ENCODE peak calls at places on chromosomes 11 and 22, in four cellular contexts. Q, L, F and W are unnamed samples. For H3K4me1, the result is how much of the 10 kb centered on the place peaks cover.

GRCh38 chr11:62104816-62105610 is 18.8 kb upstream of the INCENP start:
- DNase-seq in Q (peak), L (no peak), F (no peak), W (peak)

GRCh38 chr11:79244175-79244804 is 196.5 kb downstream of the TENM4 start:
- DNase-seq in Q (peak), L (no peak), F (no peak), W (no peak)

GRCh38 chr11:17992916-17993315 is 19.9 kb downstream of the SERGEF start:
- DNase-seq in Q (no peak), L (no peak), F (no peak), W (no peak)

GRCh38 chr11:35963911-35964310 is 20.0 kb downstream of the LDLRAD3 start:
- DNase-seq in Q (no peak), L (no peak), F (peak), W (no peak)

GRCh38 chr11:22359295-22359694 is 21.1 kb downstream of the SLC17A6 start:
- DNase-seq in Q (no peak), L (no peak), F (no peak), W (no peak)

GRCh38 chr11:23727821-23728220 is 769.0 kb upstream of the LUZP2 start:
- DNase-seq in Q (peak), L (no peak), F (no peak), W (no peak)

GRCh38 chr22:35549338-35549737 is 8.7 kb downstream of the RASD2 start:
- DNase-seq in Q (no peak), L (no peak), F (peak), W (no peak)

GRCh38 chr11:70456921-70457532 is 58.7 kb downstream of the CTTN start:
- DNase-seq in Q (peak), L (no peak), F (no peak), W (no peak)

GRCh38 chr11:19614370-19614936 is 98.2 kb upstream of the NAV2 start:
- DNase-seq in Q (no peak), L (no peak), F (no peak), W (no peak)

GRCh38 chr22:50656122-50657070 is 16.2 kb upstream of the SHANK3 start:
- DNase-seq in Q (peak), L (peak), F (no peak), W (no peak)

GRCh38 chr22:22573047-22573889 is 14.2 kb upstream of the PRAME start:
- DNase-seq in Q (no peak), L (no peak), F (no peak), W (no peak)

GRCh38 chr11:26457660-26458059 is 114.4 kb downstream of the MUC15 start:
- DNase-seq in Q (no peak), L (no peak), F (no peak), W (no peak)

GRCh38 chr22:41641854-41642253 is 20.8 kb downstream of the XRCC6 start:
- DNase-seq in Q (no peak), L (no peak), F (no peak), W (no peak)

GRCh38 chr22:37428649-37429586 is 1.6 kb upstream of the ELFN2 start:
- DNase-seq in Q (peak), L (no peak), F (peak), W (peak)

GRCh38 chr11:11036185-11037161 is 178.6 kb upstream of the ZBED5 start:
- DNase-seq in Q (peak), L (no peak), F (no peak), W (peak)

GRCh38 chr22:27194096-27194748 is 536.8 kb downstream of the MIAT start:
- DNase-seq in Q (no peak), L (no peak), F (no peak), W (no peak)

GRCh38 chr22:27193636-27194035 is 536.2 kb downstream of the MIAT start:
- DNase-seq in Q (no peak), L (no peak), F (no peak), W (no peak)

GRCh38 chr22:27195104-27195503 is 537.7 kb downstream of the MIAT start:
- DNase-seq in Q (no peak), L (no peak), F (peak), W (no peak)

GRCh38 chr22:27192135-27192900 is 534.9 kb downstream of the MIAT start:
- DNase-seq in Q (no peak), L (no peak), F (no peak), W (no peak)

DNA sequence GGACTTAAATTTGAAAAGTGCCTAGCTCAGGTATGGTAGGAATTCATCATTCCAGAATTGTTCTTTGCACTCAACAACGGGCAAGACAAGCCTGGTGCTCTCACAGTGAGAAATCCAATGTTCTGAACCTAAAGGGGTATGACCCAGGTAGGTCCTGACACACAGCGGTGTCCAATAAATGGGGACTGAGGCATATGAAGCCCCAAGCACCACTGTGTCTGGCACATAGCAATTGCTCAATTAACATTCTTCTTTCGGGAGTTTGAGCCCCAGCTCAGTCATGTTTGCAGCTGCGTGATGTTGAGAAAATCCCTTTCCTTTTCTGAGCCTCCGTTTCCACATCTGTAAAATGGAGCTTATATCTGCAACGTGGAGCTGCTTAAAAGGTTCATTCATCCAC is 535.8 kb downstream of the MIAT start:
- DNase-seq in Q (no peak), L (no peak), F (no peak), W (no peak)
- H3K27ac ChIP-seq in Q (no peak), L (no peak), F (no peak), W (no peak)

DNA sequence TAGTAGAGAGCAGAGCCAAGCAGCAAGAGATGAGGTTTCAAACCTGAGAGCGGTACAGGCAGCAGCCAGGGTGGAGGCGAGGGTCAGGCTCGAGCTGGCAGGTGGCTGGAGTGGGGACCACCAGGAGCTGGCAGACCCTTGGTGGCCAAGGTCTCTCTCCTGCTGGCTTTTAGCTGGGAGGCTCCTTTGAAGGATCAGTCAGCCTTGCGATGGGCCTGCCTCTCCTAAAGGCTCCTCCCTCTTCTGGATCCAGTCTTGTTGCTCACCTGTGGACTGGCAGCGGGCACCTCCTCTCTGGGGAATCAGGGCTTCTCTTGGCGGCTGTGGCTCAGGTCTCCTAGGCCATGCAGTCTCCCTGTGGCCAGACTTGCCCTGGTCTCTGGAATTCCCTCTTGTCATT is 24.8 kb downstream of the TPST2 start:
- DNase-seq in Q (no peak), L (no peak), F (no peak), W (no peak)
- H3K4me1 ChIP-seq in Q (under half), L (half or more), F (half or more), W (under half)

GRCh38 chr11:58900479-58901420 is 38.5 kb upstream of the GLYATL1 start:
- DNase-seq in Q (peak), L (peak), F (peak), W (no peak)

GRCh38 chr11:58907780-58908179 is 31.5 kb upstream of the GLYATL1 start:
- DNase-seq in Q (no peak), L (no peak), F (no peak), W (no peak)

GRCh38 chr11:58905141-58905715 is 34.1 kb upstream of the GLYATL1 start:
- DNase-seq in Q (peak), L (peak), F (peak), W (no peak)

GRCh38 chr11:58902881-58903280 is 36.4 kb upstream of the GLYATL1 start:
- DNase-seq in Q (no peak), L (no peak), F (no peak), W (no peak)

GRCh38 chr11:58905716-58906547 is 33.4 kb upstream of the GLYATL1 start:
- DNase-seq in Q (peak), L (no peak), F (peak), W (no peak)
- H3K4me3 ChIP-seq in Q (no peak), L (peak), F (peak), W (no peak)

GRCh38 chr11:122745111-122745510 is 89.6 kb downstream of the UBASH3B start:
- DNase-seq in Q (no peak), L (no peak), F (no peak), W (no peak)
- H3K27ac ChIP-seq in Q (no peak), L (no peak), F (no peak), W (peak)

GRCh38 chr22:42881982-42882656 is 25.0 kb upstream of the ARFGAP3 start:
- DNase-seq in Q (no peak), L (no peak), F (no peak), W (no peak)

GRCh38 chr22:42879371-42880021 is 22.4 kb upstream of the ARFGAP3 start:
- DNase-seq in Q (no peak), L (no peak), F (no peak), W (no peak)

GRCh38 chr22:42881298-42881697 is 24.2 kb upstream of the ARFGAP3 start:
- DNase-seq in Q (no peak), L (no peak), F (no peak), W (no peak)

GRCh38 chr22:42878561-42879305 is 21.7 kb upstream of the ARFGAP3 start:
- DNase-seq in Q (no peak), L (no peak), F (no peak), W (no peak)

GRCh38 chr22:42880815-42881214 is 23.7 kb upstream of the ARFGAP3 start:
- DNase-seq in Q (no peak), L (no peak), F (no peak), W (no peak)
- H3K4me1 ChIP-seq in Q (under half), L (under half), F (half or more), W (under half)

GRCh38 chr22:29310863-29311339 is 4.5 kb downstream of the GAS2L1 start:
- DNase-seq in Q (peak), L (peak), F (peak), W (peak)
- H3K4me3 ChIP-seq in Q (no peak), L (peak), F (peak), W (no peak)

GRCh38 chr11:114110948-114111347 is 51.4 kb downstream of the ZBTB16 start:
- DNase-seq in Q (peak), L (no peak), F (no peak), W (no peak)

GRCh38 chr11:114108501-114109205 is 49.1 kb downstream of the ZBTB16 start:
- DNase-seq in Q (no peak), L (no peak), F (no peak), W (no peak)

GRCh38 chr11:114111369-114112042 is 52.0 kb downstream of the ZBTB16 start:
- DNase-seq in Q (peak), L (no peak), F (no peak), W (no peak)

GRCh38 chr11:114109206-114110090 is 49.9 kb downstream of the ZBTB16 start:
- DNase-seq in Q (no peak), L (no peak), F (no peak), W (no peak)

GRCh38 chr11:114110123-114110522 is 50.6 kb downstream of the ZBTB16 start:
- DNase-seq in Q (no peak), L (no peak), F (no peak), W (no peak)
- H3K27ac ChIP-seq in Q (no peak), L (peak), F (peak), W (no peak)

DNA sequence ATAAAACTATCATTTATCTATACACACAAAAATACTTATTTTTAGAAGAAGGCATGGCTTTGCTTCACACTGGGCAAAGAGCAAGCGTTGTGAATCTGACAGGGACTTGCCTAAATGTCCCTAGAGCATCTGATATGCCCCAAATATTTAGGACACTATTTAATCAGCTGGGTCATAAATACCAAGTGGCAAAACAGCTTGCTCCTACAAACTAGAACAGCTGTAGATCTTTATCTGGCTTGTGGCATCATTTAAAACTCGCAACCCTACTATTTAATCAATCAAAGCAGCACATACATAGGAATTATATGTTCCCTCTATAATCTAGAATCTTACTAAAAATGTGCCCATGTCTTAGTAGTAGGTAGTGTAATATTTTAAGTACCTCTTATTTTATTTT is 999.5 kb downstream of the JRKL start:
- DNase-seq in Q (no peak), L (no peak), F (no peak), W (no peak)
- H3K4me1 ChIP-seq in Q (under half), L (under half), F (under half), W (under half)

GRCh38 chr11:64083681-64084080 is 48.0 kb downstream of the FLRT1 start:
- DNase-seq in Q (no peak), L (no peak), F (no peak), W (no peak)

GRCh38 chr11:64086263-64086938 is 50.7 kb downstream of the FLRT1 start:
- DNase-seq in Q (peak), L (no peak), F (peak), W (no peak)

GRCh38 chr11:64084962-64085710 is 49.4 kb downstream of the FLRT1 start:
- DNase-seq in Q (no peak), L (no peak), F (no peak), W (no peak)

GRCh38 chr11:64084146-64084961 is 48.6 kb downstream of the FLRT1 start:
- DNase-seq in Q (no peak), L (no peak), F (no peak), W (no peak)

GRCh38 chr11:64085915-64086262 is 50.2 kb downstream of the FLRT1 start:
- DNase-seq in Q (no peak), L (no peak), F (no peak), W (no peak)
- H3K4me3 ChIP-seq in Q (no peak), L (no peak), F (no peak), W (no peak)